ENCODE peak calls at places on chromosome 13, in nine cellular contexts. Y, G, X, I, L, Z, T, Q and M are unnamed samples.
A peak's percentile ranks its signal among the peaks of the same experiment; 100 is the strongest.

GRCh38 chr13:51235756-51236564 is 13.8 kb downstream of the FAM124A start:
- DNase-seq in T (no peak), Y (no peak), L (no peak), G (no peak), Z (no peak), Q (no peak), I (no peak), X (no peak), M (no peak)

GRCh38 chr13:75715598-75716523 is 79.7 kb downstream of the LMO7 start:
- DNase-seq in T (peak; percentile 63), Z (no peak), L (peak; percentile 23), X (no peak), Q (peak; percentile 53), I (peak; percentile 33), Y (no peak), G (no peak), M (no peak)

GRCh38 chr13:30998548-30999140 is 66.2 kb downstream of the TEX26 start:
- DNase-seq in Z (no peak), L (peak; percentile 34), Q (peak; percentile 21), I (peak; percentile 66), G (no peak), X (no peak), T (peak; percentile 68), Y (no peak), M (no peak)

GRCh38 chr13:73794755-73795154 is 339.4 kb downstream of the KLF12 start:
- DNase-seq in Z (no peak), Y (no peak), I (no peak), T (no peak), L (no peak), X (no peak), Q (no peak), G (no peak), M (no peak)

GRCh38 chr13:62093984-62094383 is 678.3 kb upstream of the PCDH20 start:
- DNase-seq in T (no peak), G (no peak), Z (no peak), L (no peak), X (no peak), Q (no peak), Y (no peak), I (no peak), M (no peak)

GRCh38 chr13:95573226-95573625 is 20.7 kb downstream of the CLDN10 start:
- DNase-seq in Q (peak; percentile 67), I (peak; percentile 68), Z (no peak), Y (no peak), L (no peak), T (peak; percentile 38), G (no peak), X (no peak), M (no peak)

GRCh38 chr13:79782541-79783216 is 301.7 kb downstream of the NDFIP2 start:
- DNase-seq in Y (peak; percentile 38), Z (peak; percentile 85), Q (peak; percentile 85), T (peak; percentile 11), G (no peak), L (peak; percentile 82), I (peak; percentile 62), X (no peak), M (no peak)

GRCh38 chr13:53005631-53006030 is 23.0 kb upstream of the OLFM4 start:
- DNase-seq in Q (no peak), Z (no peak), I (no peak), X (no peak), T (no peak), Y (no peak), G (no peak), L (no peak), M (no peak)

GRCh38 chr13:57633141-57633949 is 1.8 kb downstream of the PCDH17 start:
- DNase-seq in Q (no peak), X (no peak), Y (peak; percentile 66), I (peak; percentile 0), Z (peak; percentile 87), G (no peak), L (no peak), T (no peak), M (no peak)

GRCh38 chr13:111202149-111202548 is 87.0 kb downstream of the ARHGEF7 start:
- DNase-seq in X (no peak), L (no peak), Q (no peak), Y (no peak), I (no peak), G (no peak), T (no peak), Z (no peak), M (no peak)

GRCh38 chr13:111203742-111204386 is 88.8 kb downstream of the ARHGEF7 start:
- DNase-seq in T (no peak), Y (no peak), L (no peak), Z (peak; percentile 60), X (no peak), I (peak; percentile 19), Q (no peak), G (no peak), M (no peak)

GRCh38 chr13:111201304-111201940 is 86.3 kb downstream of the ARHGEF7 start:
- DNase-seq in L (no peak), T (no peak), Z (no peak), Q (no peak), I (no peak), X (no peak), Y (no peak), G (no peak), M (no peak)

GRCh38 chr13:111204438-111205177 is 89.5 kb downstream of the ARHGEF7 start:
- DNase-seq in T (peak; percentile 81), Z (peak; percentile 81), L (no peak), Y (peak; percentile 24), Q (peak; percentile 40), I (peak; percentile 93), X (no peak), G (no peak), M (no peak)

GRCh38 chr13:111202745-111203144 is 87.6 kb downstream of the ARHGEF7 start:
- DNase-seq in Q (no peak), G (no peak), L (no peak), X (no peak), T (peak; percentile 97), Z (no peak), I (peak; percentile 91), Y (no peak), M (no peak)
- H3K4me3 ChIP-seq in Q (no peak overlapping the region), G (no peak overlapping the region), L (no peak overlapping the region), X (no peak overlapping the region), T (peak overlapping the region; percentile 3), Z (peak overlapping the region; percentile 45), I (no peak overlapping the region), Y (no peak overlapping the region), M (no peak overlapping the region)

DNA sequence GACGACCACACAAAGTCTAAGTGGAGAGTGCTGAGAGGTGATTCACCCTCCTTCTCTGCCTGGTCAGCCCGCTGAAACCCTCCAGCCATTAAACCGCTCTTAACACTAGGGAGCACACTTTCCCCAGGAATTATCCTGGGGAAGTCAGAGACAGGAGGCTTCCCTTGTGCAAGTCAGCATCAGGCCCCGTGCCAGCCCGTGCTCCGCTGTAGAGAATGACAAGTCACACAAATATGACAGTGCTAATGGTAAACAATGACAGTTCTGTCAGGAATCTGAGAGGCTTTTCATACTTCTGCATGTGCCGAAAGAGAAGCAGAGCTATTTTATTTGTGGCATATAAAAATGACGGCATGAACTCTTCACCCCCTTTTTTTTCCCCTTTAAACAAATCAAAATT is 816.9 kb upstream of the SLC10A2 start:
- DNase-seq in I (peak; percentile 98), L (peak; percentile 89), Y (peak; percentile 83), G (peak; percentile 90), X (no peak), Q (peak; percentile 89), Z (peak; percentile 92), T (peak; percentile 64), M (no peak)
- H3K4me3 ChIP-seq in I (no peak overlapping the region), L (peak overlapping the region; percentile 28), Y (no peak overlapping the region), G (no peak overlapping the region), X (no peak overlapping the region), Q (no peak overlapping the region), Z (peak overlapping the region; percentile 49), T (peak overlapping the region; percentile 15), M (no peak overlapping the region)

DNA sequence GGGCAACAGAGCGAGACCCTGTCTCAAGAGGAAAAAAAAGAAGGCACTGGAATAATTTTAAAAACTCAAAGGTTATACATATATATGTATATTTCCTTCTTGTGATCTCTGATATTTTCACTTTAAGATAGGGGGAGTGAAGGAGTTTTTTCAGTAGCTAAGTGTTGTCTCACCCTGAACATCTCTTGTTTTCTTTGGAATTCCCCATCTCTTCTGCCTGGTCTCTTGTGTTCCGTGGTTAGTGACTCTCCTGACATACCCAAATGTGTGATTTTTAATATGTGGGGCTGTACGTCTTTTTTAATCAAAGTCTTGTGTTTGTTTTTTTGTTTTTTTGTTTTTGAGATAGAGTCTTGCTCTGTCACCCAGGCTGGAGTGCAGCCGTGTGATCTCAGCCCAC is 15.3 kb upstream of the KCTD4 start:
- DNase-seq in G (no peak), Y (no peak), X (no peak), I (no peak), Q (no peak), L (no peak), T (no peak), Z (no peak), M (no peak)
- H3K4me3 ChIP-seq in G (no peak overlapping the region), Y (no peak overlapping the region), X (no peak overlapping the region), I (no peak overlapping the region), Q (no peak overlapping the region), L (no peak overlapping the region), T (no peak overlapping the region), Z (no peak overlapping the region), M (no peak overlapping the region)

GRCh38 chr13:42992585-42993122 is 613 bp upstream of the EPSTI1 start:
- DNase-seq in G (no peak), X (no peak), Z (no peak), T (no peak), Q (no peak), Y (no peak), I (no peak), L (no peak), M (peak; percentile 74)

GRCh38 chr13:42990991-42991891 is 800 bp downstream of the EPSTI1 start:
- DNase-seq in L (no peak), Q (no peak), Y (no peak), G (no peak), I (no peak), Z (no peak), T (no peak), X (no peak), M (no peak)

GRCh38 chr13:42991892-42992584 is at the start of gene EPSTI1:
- DNase-seq in Q (peak; percentile 62), T (peak; percentile 64), I (peak; percentile 82), X (peak; percentile 53), Z (peak; percentile 82), L (no peak), Y (peak; percentile 51), G (no peak), M (peak; percentile 81)

GRCh38 chr13:42986176-42986574 is 5.9 kb downstream of the EPSTI1 start:
- DNase-seq in G (no peak), L (no peak), X (no peak), Y (no peak), Q (no peak), T (no peak), Z (no peak), I (no peak), M (no peak)

DNA sequence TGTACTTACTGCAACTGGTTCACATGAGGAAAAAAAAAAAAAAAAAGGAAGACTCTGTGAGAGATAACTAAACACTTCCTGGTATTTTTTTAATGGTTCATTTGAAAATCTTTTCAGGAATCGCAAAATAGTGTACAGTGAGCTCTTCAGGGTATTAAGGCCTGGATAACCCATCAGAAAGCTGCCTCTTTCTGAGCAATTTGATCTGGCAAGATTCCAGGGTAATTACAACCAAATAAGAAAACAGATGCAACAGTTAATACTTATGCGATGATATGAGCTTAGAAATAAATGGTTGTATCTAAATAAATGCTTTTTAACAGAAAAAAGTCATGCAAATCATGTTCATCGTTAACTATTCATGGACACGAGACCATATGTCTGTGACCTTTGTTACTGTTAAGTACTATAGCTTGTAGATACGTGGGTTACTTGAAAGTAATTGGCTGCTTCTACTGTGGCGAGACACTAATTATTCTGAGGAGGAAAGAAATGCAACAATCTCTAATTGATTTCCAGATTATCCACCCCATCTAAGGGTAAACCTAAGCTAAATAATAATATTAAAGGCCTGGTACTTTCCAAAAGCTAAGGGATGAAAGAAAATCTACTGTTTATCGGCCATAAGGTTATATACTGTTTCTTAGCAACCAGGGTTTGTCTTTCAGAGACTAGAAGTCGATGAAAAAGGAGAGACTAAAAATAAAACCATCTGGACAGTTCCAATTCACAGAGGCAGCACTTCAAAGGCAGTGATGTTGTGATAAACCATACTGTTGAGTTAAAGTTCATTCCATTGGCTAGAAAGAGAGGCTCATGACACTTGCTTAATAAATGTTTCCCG is 1.7 kb downstream of the EPSTI1 start:
- DNase-seq in I (peak; percentile 62), L (no peak), Y (no peak), G (no peak), Z (no peak), Q (no peak), T (peak; percentile 16), X (no peak), M (peak; percentile 56)
- H3K4me3 ChIP-seq in I (no peak overlapping the region), L (no peak overlapping the region), Y (no peak overlapping the region), G (no peak overlapping the region), Z (peak overlapping the region; percentile 69), Q (no peak overlapping the region), T (no peak overlapping the region), X (peak overlapping the region; percentile 61), M (peak overlapping the region; percentile 73)